ENCODE peak calls at places on chromosomes 4 and X, in ten cellular contexts. D is OCI-LY7, Q is IMR-90, E is H9, M is fibroblast of lung, T is PC-9, J is GM23248, B is neural progenitor cell, I is mammary epithelial cell, W is A549. F is an unnamed sample.
A peak's percentile ranks its signal among the peaks of the same experiment; 100 is the strongest.

GRCh38 chr4:58679051-58679450 is 1568.9 kb upstream of the IGFBP7 start:
- DNase-seq in D (no peak), Q (no peak), E (no peak), M (no peak), T (no peak), J (no peak), B (no peak), I (no peak), W (no peak), F (no peak)

GRCh38 chr4:5611656-5612187 is 96.6 kb downstream of the EVC2 start:
- DNase-seq in D (no peak), Q (peak; percentile 35), E (no peak), M (no peak), T (no peak), J (no peak), B (no peak), I (no peak), W (no peak), F (peak; percentile 30)

GRCh38 chr4:144903953-144904711 is 193.9 kb downstream of the ANAPC10 start:
- DNase-seq in D (no peak), Q (no peak), E (no peak), M (peak; percentile 69), T (no peak), J (peak; percentile 4), B (no peak), I (peak; percentile 69), W (no peak), F (no peak)

GRCh38 chr4:172142331-172142738 is 329.1 kb downstream of the GALNTL6 start:
- DNase-seq in D (no peak), Q (peak; percentile 22), E (no peak), M (peak; percentile 66), T (no peak), J (peak; percentile 63), B (no peak), I (no peak), W (peak; percentile 2), F (no peak)

GRCh38 chrX:139112432-139112831 is 400.9 kb upstream of the FGF13 start:
- DNase-seq in D (no peak), Q (no peak), E (no peak), M (peak; percentile 76), T (no peak), J (peak; percentile 79), B (no peak), I (no peak), W (no peak), F (no peak)

GRCh38 chr4:109365944-109366343 is 63.5 kb upstream of the COL25A1 start:
- DNase-seq in D (no peak), Q (no peak), E (no peak), M (peak; percentile 4), T (no peak), J (no peak), B (no peak), I (peak; percentile 15), W (no peak), F (no peak)

GRCh38 chr4:6123116-6123515 is 77.2 kb downstream of the JAKMIP1 start:
- DNase-seq in D (no peak), Q (no peak), E (no peak), M (no peak), T (no peak), J (no peak), B (no peak), I (no peak), W (no peak), F (no peak)

GRCh38 chr4:3301450-3302163 is 8.8 kb downstream of the RGS12 start:
- DNase-seq in D (no peak), Q (no peak), E (no peak), M (no peak), T (no peak), J (no peak), B (no peak), I (no peak), W (no peak), F (no peak)

GRCh38 chr4:167000141-167000852 is 234.0 kb downstream of the SPOCK3 start:
- DNase-seq in D (no peak), Q (no peak), E (no peak), M (peak; percentile 40), T (no peak), J (no peak), B (no peak), I (peak; percentile 59), W (peak; percentile 41), F (no peak)

GRCh38 chrX:139931646-139932076 is 1.2 kb downstream of the ATP11C start:
- DNase-seq in D (no peak), Q (no peak), E (no peak), M (no peak), T (no peak), J (no peak), B (no peak), I (no peak), W (no peak), F (no peak)

GRCh38 chr4:2426711-2427275 is 8.0 kb downstream of the CFAP99 start:
- DNase-seq in D (no peak), Q (no peak), E (no peak), M (no peak), T (no peak), J (no peak), B (no peak), I (no peak), W (no peak), F (no peak)

GRCh38 chr4:3816983-3817382 is 50.8 kb downstream of the ADRA2C start:
- DNase-seq in D (no peak), Q (no peak), E (no peak), M (no peak), T (no peak), J (no peak), B (no peak), I (no peak), W (no peak), F (no peak)

GRCh38 chr4:114378306-114378903 is 220.2 kb upstream of the UGT8 start:
- DNase-seq in D (no peak), Q (peak; percentile 65), E (no peak), M (peak; percentile 53), T (peak; percentile 5), J (peak; percentile 78), B (no peak), I (peak; percentile 32), W (peak; percentile 4), F (no peak)

GRCh38 chr4:48042979-48043461 is 26.4 kb downstream of the NIPAL1 start:
- DNase-seq in D (no peak), Q (no peak), E (no peak), M (no peak), T (no peak), J (no peak), B (no peak), I (peak; percentile 6), W (no peak), F (no peak)
- H3K4me2 ChIP-seq in D (peak overlapping the region; percentile 80), Q (no peak overlapping the region), E (no peak overlapping the region), M (no peak overlapping the region), T (peak overlapping the region; percentile 29), J (no peak overlapping the region), B (no peak overlapping the region), I (no peak overlapping the region), W (peak overlapping the region; percentile 32), F (no peak overlapping the region)

DNA sequence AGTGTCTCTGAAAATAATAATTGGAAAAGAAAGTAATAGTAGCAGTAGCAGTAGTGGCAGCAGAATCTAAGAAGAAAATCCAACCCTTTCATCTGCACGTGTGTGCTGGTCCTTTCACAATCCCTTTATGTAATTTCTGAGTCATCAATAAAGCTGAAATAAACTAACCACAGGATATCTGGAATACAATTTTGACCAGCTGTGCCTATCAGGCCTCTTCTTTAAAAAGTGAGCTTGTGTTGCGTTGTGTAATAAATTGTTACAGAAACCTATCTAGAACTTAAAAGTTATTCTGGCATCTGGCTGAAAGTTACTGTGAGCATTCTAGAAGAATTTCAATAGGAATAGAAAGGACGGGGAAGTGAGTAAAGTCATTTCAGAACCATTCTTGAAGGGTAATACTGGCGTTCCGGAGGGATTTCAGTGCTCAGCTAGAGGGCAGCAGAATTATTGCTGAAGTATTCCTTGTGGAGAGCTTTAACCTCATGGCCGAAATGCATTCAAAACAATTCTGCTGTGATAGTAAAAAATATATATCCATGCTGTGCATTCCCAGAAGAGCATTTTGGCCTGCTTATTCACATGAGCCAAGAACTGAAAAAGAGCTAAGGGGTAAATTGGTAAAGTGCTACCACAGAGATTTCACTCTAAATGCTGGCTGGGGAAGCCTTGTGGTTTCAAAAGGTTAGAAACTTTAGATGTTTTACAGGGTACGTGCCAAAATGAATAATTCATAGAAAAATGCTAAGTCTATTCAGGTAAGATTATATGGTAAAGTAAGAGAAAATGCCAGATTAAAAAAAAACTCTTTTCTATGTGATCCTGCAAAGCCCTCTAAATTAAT is 260.6 kb downstream of the NKX6-1 start:
- DNase-seq in D (no peak), Q (peak; percentile 21), E (no peak), M (peak; percentile 70), T (no peak), J (peak; percentile 68), B (no peak), I (peak; percentile 26), W (no peak), F (no peak)
- H3K4me2 ChIP-seq in D (no peak overlapping the region), Q (no peak overlapping the region), E (no peak overlapping the region), M (no peak overlapping the region), T (no peak overlapping the region), J (no peak overlapping the region), B (no peak overlapping the region), I (no peak overlapping the region), W (no peak overlapping the region), F (no peak overlapping the region)

DNA sequence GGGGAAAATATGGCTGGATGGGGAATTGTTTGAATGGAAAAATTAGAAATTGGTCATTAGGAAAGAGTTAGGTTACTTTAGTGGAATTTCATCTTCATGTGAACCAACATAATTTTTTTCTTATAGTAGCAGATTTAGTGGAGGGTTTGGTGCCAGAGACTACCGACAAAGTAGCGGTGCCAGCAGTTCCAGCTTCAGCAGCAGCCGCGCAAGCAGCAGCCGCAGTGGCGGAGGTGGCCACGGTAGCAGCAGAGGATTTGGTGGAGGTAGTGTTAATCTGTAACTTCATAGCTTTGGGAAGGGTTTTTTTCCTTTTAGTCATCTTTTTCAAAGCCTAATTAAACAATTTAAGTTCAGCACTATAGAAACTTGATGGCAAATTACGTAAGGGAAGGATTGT is 13.2 kb downstream of the DDX3X start:
- DNase-seq in D (no peak), Q (no peak), E (no peak), M (no peak), T (no peak), J (no peak), B (no peak), I (no peak), W (no peak), F (no peak)
- H3K4me2 ChIP-seq in D (no peak overlapping the region), Q (no peak overlapping the region), E (no peak overlapping the region), M (no peak overlapping the region), T (no peak overlapping the region), J (no peak overlapping the region), B (no peak overlapping the region), I (no peak overlapping the region), W (no peak overlapping the region), F (no peak overlapping the region)

DNA sequence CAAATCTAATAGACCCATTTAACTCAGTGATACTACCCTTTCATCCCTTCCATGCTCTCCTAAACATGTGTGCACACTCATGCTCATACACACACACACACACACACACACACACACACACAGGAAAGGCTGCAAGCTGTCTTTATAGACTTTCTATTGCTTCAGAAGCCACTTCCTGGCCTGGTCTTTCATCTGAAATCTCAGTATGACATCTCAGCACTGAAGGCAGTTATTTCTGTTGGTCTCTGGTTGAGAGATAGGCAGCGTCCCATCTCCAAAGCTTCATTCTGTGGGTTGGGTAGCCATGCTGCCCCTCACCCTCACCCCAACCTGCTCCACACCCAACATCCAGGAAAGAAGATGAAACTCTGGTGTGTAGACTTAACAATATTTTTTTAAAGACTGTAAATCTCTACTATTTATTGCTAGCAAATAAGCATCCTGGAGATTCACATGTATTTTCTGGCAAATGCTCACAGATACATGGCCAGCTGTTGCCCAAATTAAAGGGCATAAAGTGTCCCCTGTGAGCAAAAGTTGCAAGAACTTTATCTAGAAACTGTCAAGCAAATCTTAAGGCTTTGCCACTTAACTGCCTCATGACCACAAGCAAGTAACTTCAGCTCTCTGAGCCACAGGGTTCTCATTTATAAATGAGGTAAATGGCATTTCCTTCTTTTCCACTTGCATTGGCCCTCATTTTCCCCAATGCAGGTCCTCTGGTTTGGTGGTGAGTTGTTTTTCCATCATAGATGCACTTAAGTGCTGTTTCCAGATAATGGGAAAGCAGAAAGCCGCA is 189.8 kb upstream of the AFF2 start:
- DNase-seq in D (peak; percentile 85), Q (no peak), E (no peak), M (no peak), T (no peak), J (no peak), B (no peak), I (no peak), W (no peak), F (no peak)
- H3K4me2 ChIP-seq in D (peak overlapping the region; percentile 69), Q (no peak overlapping the region), E (no peak overlapping the region), M (no peak overlapping the region), T (no peak overlapping the region), J (no peak overlapping the region), B (no peak overlapping the region), I (no peak overlapping the region), W (no peak overlapping the region), F (no peak overlapping the region)

F was measured in GM23338.